ENCODE peak calls at places on chromosomes 6 and 20, in eight cellular contexts. One of them, this sample, is unnamed.

GRCh38 chr6:106155219-106155830 is 69.2 kb downstream of the PRDM1 start:
- DNase-seq in Daoy: no peak
- DNase-seq in mesendoderm: peak
- DNase-seq in effector memory CD4-positive, alpha-beta T cell: no peak
- DNase-seq in EH: peak
- DNase-seq in uterus: no peak
- DNase-seq in ELF-1: no peak
- DNase-seq in tibial nerve: no peak
- DNase-seq in this sample: no peak

GRCh38 chr6:53795702-53796450 is 1.1 kb downstream of the LRRC1 start:
- DNase-seq in Daoy: peak
- DNase-seq in mesendoderm: peak
- DNase-seq in effector memory CD4-positive, alpha-beta T cell: no peak
- DNase-seq in EH: peak
- DNase-seq in uterus: peak
- DNase-seq in ELF-1: peak
- DNase-seq in tibial nerve: no peak
- DNase-seq in this sample: peak

GRCh38 chr20:22562620-22563019 is 21.8 kb downstream of the FOXA2 start:
- DNase-seq in Daoy: no peak
- DNase-seq in mesendoderm: peak
- DNase-seq in effector memory CD4-positive, alpha-beta T cell: no peak
- DNase-seq in EH: no peak
- DNase-seq in uterus: no peak
- DNase-seq in ELF-1: peak
- DNase-seq in tibial nerve: no peak
- DNase-seq in this sample: no peak

GRCh38 chr6:86192123-86192522 is 549.4 kb upstream of the SYNCRIP start:
- DNase-seq in Daoy: no peak
- DNase-seq in mesendoderm: peak
- DNase-seq in effector memory CD4-positive, alpha-beta T cell: no peak
- DNase-seq in EH: no peak
- DNase-seq in uterus: no peak
- DNase-seq in ELF-1: peak
- DNase-seq in tibial nerve: no peak
- DNase-seq in this sample: no peak

GRCh38 chr6:157978021-157978783 is 3.5 kb upstream of the SYNJ2 start:
- DNase-seq in Daoy: no peak
- DNase-seq in mesendoderm: no peak
- DNase-seq in effector memory CD4-positive, alpha-beta T cell: no peak
- DNase-seq in EH: peak
- DNase-seq in uterus: no peak
- DNase-seq in ELF-1: no peak
- DNase-seq in tibial nerve: no peak
- DNase-seq in this sample: no peak

GRCh38 chr6:38149526-38149925 is 330.0 kb downstream of the ZFAND3 start:
- DNase-seq in Daoy: no peak
- DNase-seq in mesendoderm: peak
- DNase-seq in effector memory CD4-positive, alpha-beta T cell: no peak
- DNase-seq in EH: peak
- DNase-seq in uterus: no peak
- DNase-seq in ELF-1: no peak
- DNase-seq in tibial nerve: no peak
- DNase-seq in this sample: no peak

GRCh38 chr20:3229798-3230197 is 9.2 kb downstream of the SLC4A11 start:
- DNase-seq in Daoy: no peak
- DNase-seq in mesendoderm: no peak
- DNase-seq in effector memory CD4-positive, alpha-beta T cell: no peak
- DNase-seq in EH: no peak
- DNase-seq in uterus: no peak
- DNase-seq in ELF-1: no peak
- DNase-seq in tibial nerve: no peak
- DNase-seq in this sample: no peak

GRCh38 chr20:64036346-64037198 is 590 bp downstream of the C20orf204 start:
- DNase-seq in Daoy: no peak
- DNase-seq in mesendoderm: no peak
- DNase-seq in effector memory CD4-positive, alpha-beta T cell: no peak
- DNase-seq in EH: no peak
- DNase-seq in uterus: no peak
- DNase-seq in ELF-1: no peak
- DNase-seq in tibial nerve: no peak
- DNase-seq in this sample: peak

GRCh38 chr20:33177866-33178265 is 9.9 kb downstream of the BPIFA2 start:
- DNase-seq in Daoy: no peak
- DNase-seq in mesendoderm: no peak
- DNase-seq in effector memory CD4-positive, alpha-beta T cell: no peak
- DNase-seq in EH: no peak
- DNase-seq in uterus: no peak
- DNase-seq in ELF-1: no peak
- DNase-seq in tibial nerve: no peak
- DNase-seq in this sample: no peak

GRCh38 chr6:16700202-16700997 is 60.9 kb downstream of the ATXN1 start:
- DNase-seq in Daoy: peak
- DNase-seq in mesendoderm: peak
- DNase-seq in effector memory CD4-positive, alpha-beta T cell: peak
- DNase-seq in EH: no peak
- DNase-seq in uterus: no peak
- DNase-seq in ELF-1: no peak
- DNase-seq in tibial nerve: no peak
- DNase-seq in this sample: peak

GRCh38 chr6:144075884-144076283 is 19.5 kb downstream of the SF3B5 start:
- DNase-seq in Daoy: no peak
- DNase-seq in mesendoderm: no peak
- DNase-seq in effector memory CD4-positive, alpha-beta T cell: no peak
- DNase-seq in EH: no peak
- DNase-seq in uterus: no peak
- DNase-seq in ELF-1: no peak
- DNase-seq in tibial nerve: no peak
- DNase-seq in this sample: no peak

GRCh38 chr6:69392745-69393144 is 404.1 kb downstream of the LMBRD1 start:
- DNase-seq in Daoy: no peak
- DNase-seq in mesendoderm: no peak
- DNase-seq in effector memory CD4-positive, alpha-beta T cell: no peak
- DNase-seq in EH: no peak
- DNase-seq in uterus: no peak
- DNase-seq in ELF-1: no peak
- DNase-seq in tibial nerve: no peak
- DNase-seq in this sample: no peak

GRCh38 chr20:40809361-40809760 is 120.3 kb upstream of the MAFB start:
- DNase-seq in Daoy: no peak
- DNase-seq in mesendoderm: no peak
- DNase-seq in effector memory CD4-positive, alpha-beta T cell: no peak
- DNase-seq in EH: no peak
- DNase-seq in uterus: no peak
- DNase-seq in ELF-1: no peak
- DNase-seq in tibial nerve: no peak
- DNase-seq in this sample: no peak

GRCh38 chr6:151958332-151958731 is 150.8 kb downstream of the ESR1 start:
- DNase-seq in Daoy: peak
- DNase-seq in mesendoderm: no peak
- DNase-seq in effector memory CD4-positive, alpha-beta T cell: no peak
- DNase-seq in EH: peak
- DNase-seq in uterus: no peak
- DNase-seq in ELF-1: no peak
- DNase-seq in tibial nerve: no peak
- DNase-seq in this sample: no peak

GRCh38 chr6:157249756-157250155 is 73.6 kb downstream of the TMEM242 start:
- DNase-seq in Daoy: no peak
- DNase-seq in mesendoderm: no peak
- DNase-seq in effector memory CD4-positive, alpha-beta T cell: no peak
- DNase-seq in EH: no peak
- DNase-seq in uterus: no peak
- DNase-seq in ELF-1: no peak
- DNase-seq in tibial nerve: no peak
- DNase-seq in this sample: no peak